ENCODE peak calls at places on chromosomes 7 and 10, in four cellular contexts. Z is BJ; N is Daoy; L is activated CD8-positive, alpha-beta T cell treated with anti-CD3 and anti-CD28 coated beads for 36 hours. S is an unnamed sample.

GRCh38 chr7:106273009-106273695 is 11.6 kb downstream of the NAMPT start:
- DNase-seq in Z (no peak), N (no peak), L (no peak), S (no peak)

GRCh38 chr10:97024181-97025073 is 161.3 kb downstream of the SLIT1 start:
- DNase-seq in Z (peak), N (peak), L (no peak), S (no peak)

GRCh38 chr7:148434181-148434769 is 156.3 kb upstream of the C7orf33 start:
- DNase-seq in Z (no peak), N (no peak), L (no peak), S (no peak)

GRCh38 chr10:51001587-51001986 is 72.7 kb upstream of the PRKG1 start:
- DNase-seq in Z (no peak), N (no peak), L (no peak), S (no peak)

GRCh38 chr7:23343806-23344500 is 44.8 kb downstream of the MALSU1 start:
- DNase-seq in Z (no peak), N (peak), L (no peak), S (no peak)

GRCh38 chr7:18192228-18192627 is 164.6 kb upstream of the PRPS1L1 start:
- DNase-seq in Z (no peak), N (no peak), L (no peak), S (no peak)

GRCh38 chr7:77427996-77428603 is 12.0 kb upstream of the GSAP start:
- DNase-seq in Z (peak), N (peak), L (peak), S (peak)

GRCh38 chr10:22491931-22492615 is 146.8 kb downstream of the SPAG6 start:
- DNase-seq in Z (no peak), N (no peak), L (peak), S (no peak)

GRCh38 chr10:23871211-23871610 is 337.7 kb upstream of the KIAA1217 start:
- DNase-seq in Z (no peak), N (no peak), L (no peak), S (no peak)

S was measured in islet precursor cell.